ENCODE peak calls at places on chromosome 2, in five cellular contexts. D is OCI-LY7; X is CD8-positive, alpha-beta memory T cell; V is neural progenitor cell; G is neuronal stem cell. B is an unnamed sample.

GRCh38 chr2:171958475-171958874 is 36.2 kb downstream of the HAT1 start:
- DNase-seq in D (no peak), X (no peak), V (no peak), G (no peak), B (no peak)

GRCh38 chr2:7792031-7792651 is 874.9 kb downstream of the RNF144A start:
- DNase-seq in D (no peak), X (no peak), V (no peak), G (no peak), B (no peak)

GRCh38 chr2:96604104-96604503 is 34.0 kb downstream of the KANSL3 start:
- DNase-seq in D (peak), X (no peak), V (peak), G (no peak), B (no peak)

GRCh38 chr2:86368181-86368824 is 30.9 kb upstream of the REEP1 start:
- DNase-seq in D (peak), X (no peak), V (peak), G (peak), B (no peak)

GRCh38 chr2:56011624-56012023 is 88.0 kb upstream of the EFEMP1 start:
- DNase-seq in D (no peak), X (no peak), V (no peak), G (no peak), B (no peak)

GRCh38 chr2:45394842-45395241 is 216.2 kb downstream of the SRBD1 start:
- DNase-seq in D (no peak), X (no peak), V (peak), G (no peak), B (no peak)

GRCh38 chr2:227010433-227010832 is 153.6 kb downstream of the COL4A4 start:
- DNase-seq in D (no peak), X (no peak), V (no peak), G (no peak), B (no peak)

GRCh38 chr2:168465594-168465993 is 9.5 kb downstream of the CERS6 start:
- DNase-seq in D (no peak), X (no peak), V (no peak), G (no peak), B (no peak)

GRCh38 chr2:11744631-11745394 is 1.6 kb upstream of the LPIN1 start:
- DNase-seq in D (peak), X (no peak), V (peak), G (peak), B (no peak)

GRCh38 chr2:238009563-238009962 is 42.7 kb downstream of the UBE2F start:
- DNase-seq in D (no peak), X (no peak), V (no peak), G (no peak), B (peak)

GRCh38 chr2:190571666-190572065 is 37.1 kb upstream of the NEMP2 start:
- DNase-seq in D (no peak), X (no peak), V (no peak), G (no peak), B (no peak)

GRCh38 chr2:237591379-237591881 is 896 bp upstream of the RAB17 start:
- DNase-seq in D (no peak), X (no peak), V (no peak), G (no peak), B (no peak)

GRCh38 chr2:223846524-223846923 is 9.1 kb upstream of the AP1S3 start:
- DNase-seq in D (no peak), X (no peak), V (no peak), G (no peak), B (no peak)

GRCh38 chr2:171706152-171706803 is 19.0 kb downstream of the DYNC1I2 start:
- DNase-seq in D (peak), X (no peak), V (peak), G (no peak), B (no peak)

GRCh38 chr2:12884713-12885282 is 168.1 kb downstream of the TRIB2 start:
- DNase-seq in D (no peak), X (no peak), V (no peak), G (no peak), B (no peak)

DNA sequence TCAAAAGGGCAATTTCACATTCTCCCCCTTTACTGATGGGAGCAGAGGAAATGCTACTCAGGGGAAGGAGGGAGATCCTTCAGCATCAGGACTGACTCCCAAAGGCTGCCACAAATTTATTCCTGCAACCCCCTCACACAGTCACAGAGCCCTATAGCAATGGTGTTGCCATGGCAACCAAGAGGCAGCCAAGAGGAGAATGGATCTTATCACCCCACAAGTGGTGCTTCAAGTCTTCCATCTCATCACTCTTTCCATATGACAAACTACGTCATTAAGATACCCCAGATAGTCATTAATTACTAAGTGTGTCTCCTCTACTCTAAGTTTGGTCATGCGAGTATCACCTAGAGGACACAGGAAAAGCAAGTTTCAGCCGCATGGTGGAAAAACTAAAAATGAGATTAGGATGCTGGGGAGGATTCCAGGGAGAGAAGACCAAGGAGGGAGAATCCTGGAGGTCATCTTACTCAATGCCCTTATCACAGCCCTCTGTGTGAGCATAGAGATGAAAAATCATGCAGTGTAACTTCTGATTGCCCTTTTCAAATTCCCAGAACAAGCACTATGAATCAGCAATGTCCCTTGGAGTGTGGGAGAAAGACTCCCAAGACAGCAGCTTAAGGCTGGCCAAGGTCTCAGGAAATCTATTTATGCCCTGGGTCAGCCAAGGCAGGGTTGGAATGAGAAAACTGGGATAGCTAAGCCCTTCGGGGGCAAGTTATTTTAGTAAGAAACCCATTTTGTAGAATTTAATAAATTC is 885.7 kb upstream of the KLHL29 start:
- DNase-seq in D (no peak), X (no peak), V (peak), G (no peak), B (no peak)
- H3K27ac ChIP-seq in D (no peak), X (no peak), V (no peak), G (no peak), B (no peak)

GRCh38 chr2:36663851-36664715 is 32.4 kb upstream of the VIT start:
- DNase-seq in D (peak), X (no peak), V (peak), G (peak), B (no peak)
- H3K27ac ChIP-seq in D (no peak), X (no peak), V (no peak), G (no peak), B (no peak)

DNA sequence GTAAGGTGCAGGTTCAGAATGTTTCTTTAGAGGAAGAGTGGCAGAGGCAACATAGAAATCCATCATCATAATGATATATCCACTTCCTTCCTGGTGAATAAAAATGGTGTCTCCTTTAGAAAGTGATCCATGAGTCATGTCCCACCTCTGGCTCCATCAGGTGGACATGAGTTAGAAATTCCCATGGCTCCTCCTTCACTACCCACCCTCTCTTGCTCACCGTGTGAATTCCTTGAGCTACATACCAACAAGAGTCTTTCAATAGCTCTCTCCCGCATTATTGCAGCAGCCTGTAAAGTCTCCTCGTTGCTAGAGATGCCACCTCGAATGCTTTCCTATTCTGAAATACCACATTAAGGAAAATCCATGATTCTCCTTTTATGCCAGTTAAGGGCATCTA is 317.6 kb downstream of the LNPK start:
- DNase-seq in D (no peak), X (no peak), V (no peak), G (no peak), B (no peak)
- H3K27ac ChIP-seq in D (no peak), X (no peak), V (no peak), G (no peak), B (no peak)

GRCh38 chr2:64327510-64328414 is 126.2 kb upstream of the LGALSL start:
- DNase-seq in D (peak), X (no peak), V (peak), G (no peak), B (peak)

GRCh38 chr2:64329848-64330247 is 124.1 kb upstream of the LGALSL start:
- DNase-seq in D (no peak), X (no peak), V (no peak), G (no peak), B (no peak)

GRCh38 chr2:64327129-64327509 is 126.8 kb upstream of the LGALSL start:
- DNase-seq in D (no peak), X (no peak), V (no peak), G (no peak), B (no peak)

GRCh38 chr2:64326578-64327050 is 127.3 kb upstream of the LGALSL start:
- DNase-seq in D (no peak), X (no peak), V (no peak), G (no peak), B (no peak)

DNA sequence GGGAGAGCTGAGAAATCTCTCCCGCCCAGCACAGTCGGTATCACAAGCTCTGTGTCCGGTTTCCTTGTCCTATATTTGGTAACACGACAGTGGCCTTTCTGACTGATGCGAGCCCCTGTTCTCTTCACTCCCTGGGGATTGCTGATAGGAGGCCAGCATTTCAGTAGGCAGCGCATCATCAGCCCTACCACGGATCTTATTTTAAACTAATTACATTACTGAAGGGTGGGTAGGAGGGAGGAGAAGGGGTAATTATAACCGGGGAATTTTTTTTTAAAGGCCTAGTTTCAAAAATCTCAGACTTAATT is 125.6 kb upstream of the LGALSL start:
- DNase-seq in D (peak), X (no peak), V (no peak), G (no peak), B (no peak)
- H3K27ac ChIP-seq in D (no peak), X (no peak), V (no peak), G (no peak), B (peak)

GRCh38 chr2:62307469-62308389 is 111.8 kb downstream of the B3GNT2 start:
- DNase-seq in D (no peak), X (no peak), V (no peak), G (no peak), B (no peak)

GRCh38 chr2:62306751-62307468 is 111.0 kb downstream of the B3GNT2 start:
- DNase-seq in D (peak), X (peak), V (peak), G (no peak), B (no peak)

GRCh38 chr2:62309465-62310091 is 113.7 kb downstream of the B3GNT2 start:
- DNase-seq in D (no peak), X (peak), V (no peak), G (no peak), B (no peak)

GRCh38 chr2:62305421-62306176 is 109.7 kb downstream of the B3GNT2 start:
- DNase-seq in D (no peak), X (peak), V (no peak), G (no peak), B (no peak)

DNA sequence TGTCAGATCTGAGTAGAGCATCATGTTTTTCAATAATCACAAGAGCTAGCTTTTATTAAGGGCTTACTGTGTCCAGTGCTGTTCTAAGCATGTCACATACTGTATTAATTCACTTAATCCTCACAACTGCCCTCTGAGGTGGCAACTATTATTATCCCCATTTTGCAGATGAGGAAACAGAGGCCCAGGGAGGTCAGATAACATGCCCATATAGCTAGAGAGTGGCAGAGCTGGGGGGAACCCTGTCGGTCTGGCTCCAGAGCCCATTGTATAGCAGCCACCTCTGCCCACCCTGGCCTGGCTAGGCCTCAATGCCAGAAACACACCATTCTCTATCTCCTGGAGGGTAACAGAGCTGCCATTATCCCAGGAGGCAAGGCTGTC is 113.2 kb downstream of the B3GNT2 start:
- DNase-seq in D (no peak), X (no peak), V (no peak), G (no peak), B (no peak)
- H3K27ac ChIP-seq in D (no peak), X (peak), V (no peak), G (no peak), B (no peak)